ENCODE peak calls at places on chromosomes 16 and 17, in four cellular contexts. One of them, this sample, is unnamed.

GRCh38 chr17:7929158-7930029 is at the start of gene KCNAB3:
- DNase-seq in H1: peak; percentile 83
- DNase-seq in K562: peak; percentile 22
- DNase-seq in endothelial cell of umbilical vein: peak; percentile 67
- DNase-seq in this sample: no peak

GRCh38 chr17:19541445-19541844 is 7.8 kb downstream of the SLC47A1 start:
- DNase-seq in H1: no peak
- DNase-seq in K562: no peak
- DNase-seq in endothelial cell of umbilical vein: no peak
- DNase-seq in this sample: no peak

GRCh38 chr16:51636913-51637743 is 486.1 kb upstream of the SALL1 start:
- DNase-seq in H1: peak; percentile 65
- DNase-seq in K562: no peak
- DNase-seq in endothelial cell of umbilical vein: no peak
- DNase-seq in this sample: no peak

GRCh38 chr16:66476328-66477027 is 49.4 kb downstream of the BEAN1 start:
- DNase-seq in H1: peak; percentile 83
- DNase-seq in K562: peak; percentile 74
- DNase-seq in endothelial cell of umbilical vein: no peak
- DNase-seq in this sample: no peak

GRCh38 chr16:65117701-65118448 is 4.0 kb downstream of the CDH11 start:
- DNase-seq in H1: peak; percentile 71
- DNase-seq in K562: peak; percentile 33
- DNase-seq in endothelial cell of umbilical vein: peak; percentile 87
- DNase-seq in this sample: peak; percentile 0

GRCh38 chr16:66326995-66327513 is 39.4 kb upstream of the CDH5 start:
- DNase-seq in H1: no peak
- DNase-seq in K562: peak; percentile 68
- DNase-seq in endothelial cell of umbilical vein: no peak
- DNase-seq in this sample: no peak

GRCh38 chr16:47234-47633 is 6.2 kb downstream of the POLR3K start:
- DNase-seq in H1: no peak
- DNase-seq in K562: no peak
- DNase-seq in endothelial cell of umbilical vein: no peak
- DNase-seq in this sample: no peak

GRCh38 chr17:27668488-27668823 is 37.5 kb downstream of the LGALS9 start:
- DNase-seq in H1: no peak
- DNase-seq in K562: no peak
- DNase-seq in endothelial cell of umbilical vein: no peak
- DNase-seq in this sample: no peak

GRCh38 chr17:73838815-73839214 is 194.6 kb upstream of the SDK2 start:
- DNase-seq in H1: no peak
- DNase-seq in K562: no peak
- DNase-seq in endothelial cell of umbilical vein: no peak
- DNase-seq in this sample: no peak

GRCh38 chr17:73938706-73939105 is 264.8 kb upstream of the RPL38 start:
- DNase-seq in H1: no peak
- DNase-seq in K562: no peak
- DNase-seq in endothelial cell of umbilical vein: no peak
- DNase-seq in this sample: no peak

GRCh38 chr17:2749784-2750181 is 331 bp upstream of the CCDC92B start:
- DNase-seq in H1: peak; percentile 96
- DNase-seq in K562: peak; percentile 78
- DNase-seq in endothelial cell of umbilical vein: peak; percentile 68
- DNase-seq in this sample: peak; percentile 38

GRCh38 chr16:22330326-22330725 is 33.1 kb downstream of the POLR3E start:
- DNase-seq in H1: no peak
- DNase-seq in K562: no peak
- DNase-seq in endothelial cell of umbilical vein: no peak
- DNase-seq in this sample: no peak

GRCh38 chr17:39666231-39666600 is 1.1 kb downstream of the TCAP start:
- DNase-seq in H1: no peak
- DNase-seq in K562: no peak
- DNase-seq in endothelial cell of umbilical vein: no peak
- DNase-seq in this sample: no peak

GRCh38 chr16:30063893-30064745 is 1.4 kb upstream of the ALDOA start:
- DNase-seq in H1: peak; percentile 77
- DNase-seq in K562: peak; percentile 67
- DNase-seq in endothelial cell of umbilical vein: peak; percentile 43
- DNase-seq in this sample: no peak

GRCh38 chr17:263773-264172 is 82.3 kb upstream of the DOC2B start:
- DNase-seq in H1: peak; percentile 19
- DNase-seq in K562: no peak
- DNase-seq in endothelial cell of umbilical vein: no peak
- DNase-seq in this sample: no peak

GRCh38 chr17:2017274-2017941 is 7.7 kb downstream of the RTN4RL1 start:
- DNase-seq in H1: no peak
- DNase-seq in K562: no peak
- DNase-seq in endothelial cell of umbilical vein: no peak
- DNase-seq in this sample: no peak

GRCh38 chr17:48804936-48805411 is 12.1 kb downstream of the TTLL6 start:
- DNase-seq in H1: peak; percentile 97
- DNase-seq in K562: peak; percentile 84
- DNase-seq in endothelial cell of umbilical vein: peak; percentile 47
- DNase-seq in this sample: peak; percentile 77

GRCh38 chr17:19239544-19239943 is 2.4 kb downstream of the EPN2 start:
- DNase-seq in H1: no peak
- DNase-seq in K562: no peak
- DNase-seq in endothelial cell of umbilical vein: no peak
- DNase-seq in this sample: no peak

GRCh38 chr17:30074254-30074653 is 42.4 kb upstream of the NSRP1 start:
- DNase-seq in H1: no peak
- DNase-seq in K562: no peak
- DNase-seq in endothelial cell of umbilical vein: no peak
- DNase-seq in this sample: no peak

GRCh38 chr16:24721830-24722238 is 7.6 kb upstream of the TNRC6A start:
- DNase-seq in H1: no peak
- DNase-seq in K562: no peak
- DNase-seq in endothelial cell of umbilical vein: no peak
- DNase-seq in this sample: no peak

GRCh38 chr17:2053380-2054261 is 1.3 kb upstream of the HIC1 start:
- DNase-seq in H1: peak; percentile 89
- DNase-seq in K562: peak; percentile 45
- DNase-seq in endothelial cell of umbilical vein: peak; percentile 76
- DNase-seq in this sample: no peak

GRCh38 chr16:66894948-66895696 is 14.8 kb downstream of the PDP2 start:
- DNase-seq in H1: peak; percentile 72
- DNase-seq in K562: peak; percentile 66
- DNase-seq in endothelial cell of umbilical vein: peak; percentile 64
- DNase-seq in this sample: peak; percentile 45

GRCh38 chr16:49523435-49524159 is 150.0 kb downstream of the C16orf78 start:
- DNase-seq in H1: no peak
- DNase-seq in K562: no peak
- DNase-seq in endothelial cell of umbilical vein: no peak
- DNase-seq in this sample: no peak

GRCh38 chr16:89442990-89443726 is 47.2 kb downstream of the ANKRD11 start:
- DNase-seq in H1: no peak
- DNase-seq in K562: no peak
- DNase-seq in endothelial cell of umbilical vein: peak; percentile 20
- DNase-seq in this sample: peak; percentile 37

GRCh38 chr17:66435182-66435581 is 132.8 kb downstream of the PRKCA start:
- DNase-seq in H1: no peak
- DNase-seq in K562: no peak
- DNase-seq in endothelial cell of umbilical vein: no peak
- DNase-seq in this sample: no peak

GRCh38 chr16:28543072-28543471 is 4.3 kb upstream of the NUPR1 start:
- DNase-seq in H1: no peak
- DNase-seq in K562: no peak
- DNase-seq in endothelial cell of umbilical vein: no peak
- DNase-seq in this sample: no peak

GRCh38 chr17:8125947-8126305 is 2.0 kb upstream of the HES7 start:
- DNase-seq in H1: no peak
- DNase-seq in K562: peak; percentile 57
- DNase-seq in endothelial cell of umbilical vein: no peak
- DNase-seq in this sample: no peak

GRCh38 chr16:89412811-89413210 is 77.5 kb downstream of the ANKRD11 start:
- DNase-seq in H1: no peak
- DNase-seq in K562: peak; percentile 32
- DNase-seq in endothelial cell of umbilical vein: no peak
- DNase-seq in this sample: no peak

GRCh38 chr17:16407911-16408588 is 7.3 kb upstream of the TRPV2 start:
- DNase-seq in H1: peak; percentile 69
- DNase-seq in K562: peak; percentile 46
- DNase-seq in endothelial cell of umbilical vein: peak; percentile 56
- DNase-seq in this sample: no peak

GRCh38 chr16:57533618-57534336 is 2.6 kb downstream of the CCDC102A start:
- DNase-seq in H1: peak; percentile 43
- DNase-seq in K562: peak; percentile 6
- DNase-seq in endothelial cell of umbilical vein: peak; percentile 15
- DNase-seq in this sample: no peak

GRCh38 chr17:81365601-81366585 is 29.4 kb upstream of the BAHCC1 start:
- DNase-seq in H1: no peak
- DNase-seq in K562: peak; percentile 60
- DNase-seq in endothelial cell of umbilical vein: peak; percentile 84
- DNase-seq in this sample: peak; percentile 89

GRCh38 chr17:74850310-74850709 is 9.4 kb downstream of the GRIN2C start:
- DNase-seq in H1: no peak
- DNase-seq in K562: no peak
- DNase-seq in endothelial cell of umbilical vein: no peak
- DNase-seq in this sample: no peak

GRCh38 chr16:85267414-85267945 is 155.2 kb upstream of the CIBAR2 start:
- DNase-seq in H1: no peak
- DNase-seq in K562: no peak
- DNase-seq in endothelial cell of umbilical vein: no peak
- DNase-seq in this sample: no peak

GRCh38 chr16:85266857-85267256 is 154.6 kb upstream of the CIBAR2 start:
- DNase-seq in H1: no peak
- DNase-seq in K562: no peak
- DNase-seq in endothelial cell of umbilical vein: no peak
- DNase-seq in this sample: no peak

GRCh38 chr16:85271198-85271597 is 158.9 kb upstream of the CIBAR2 start:
- DNase-seq in H1: no peak
- DNase-seq in K562: no peak
- DNase-seq in endothelial cell of umbilical vein: no peak
- DNase-seq in this sample: no peak

GRCh38 chr16:85270365-85270764 is 158.1 kb upstream of the CIBAR2 start:
- DNase-seq in H1: no peak
- DNase-seq in K562: no peak
- DNase-seq in endothelial cell of umbilical vein: no peak
- DNase-seq in this sample: no peak

GRCh38 chr16:85269165-85269564 is 156.9 kb upstream of the CIBAR2 start:
- DNase-seq in H1: no peak
- DNase-seq in K562: no peak
- DNase-seq in endothelial cell of umbilical vein: no peak
- DNase-seq in this sample: no peak
- TF ChIP-seq MAX in H1: no peak
- TF ChIP-seq MAX in K562: no peak
- TF ChIP-seq MAX in endothelial cell of umbilical vein: no peak
- TF ChIP-seq MAX in this sample: no peak

GRCh38 chr17:50097907-50098306 is 2.8 kb downstream of the PDK2 start:
- DNase-seq in H1: no peak
- DNase-seq in K562: no peak
- DNase-seq in endothelial cell of umbilical vein: no peak
- DNase-seq in this sample: no peak
- H3K79me2 ChIP-seq in H1: no peaks in the 10 kb centered on the region
- H3K79me2 ChIP-seq in K562: no peaks in the 10 kb centered on the region
- H3K79me2 ChIP-seq in endothelial cell of umbilical vein: no peaks in the 10 kb centered on the region
- H3K79me2 ChIP-seq in this sample: peaks cover 6% of the 10 kb centered on the region

GRCh38 chr17:79802039-79802735 is 5.3 kb upstream of the CBX8 start:
- DNase-seq in H1: peak; percentile 49
- DNase-seq in K562: no peak
- DNase-seq in endothelial cell of umbilical vein: no peak
- DNase-seq in this sample: no peak

GRCh38 chr17:79799538-79800324 is 2.9 kb upstream of the CBX8 start:
- DNase-seq in H1: peak; percentile 63
- DNase-seq in K562: no peak
- DNase-seq in endothelial cell of umbilical vein: no peak
- DNase-seq in this sample: no peak

GRCh38 chr17:79799174-79799537 is 2.3 kb upstream of the CBX8 start:
- DNase-seq in H1: no peak
- DNase-seq in K562: no peak
- DNase-seq in endothelial cell of umbilical vein: no peak
- DNase-seq in this sample: no peak

GRCh38 chr17:79801156-79802038 is 4.5 kb upstream of the CBX8 start:
- DNase-seq in H1: no peak
- DNase-seq in K562: no peak
- DNase-seq in endothelial cell of umbilical vein: no peak
- DNase-seq in this sample: peak; percentile 45

GRCh38 chr17:79800325-79801155 is 3.7 kb upstream of the CBX8 start:
- DNase-seq in H1: peak; percentile 87
- DNase-seq in K562: no peak
- DNase-seq in endothelial cell of umbilical vein: no peak
- DNase-seq in this sample: peak; percentile 50
- TF ChIP-seq EZH2 in H1: no peak
- TF ChIP-seq EZH2 in K562: no peak
- TF ChIP-seq EZH2 in endothelial cell of umbilical vein: no peak
- TF ChIP-seq EZH2 in this sample: no peak

GRCh38 chr16:79970551-79971236 is 370.2 kb upstream of the MAF start:
- DNase-seq in H1: no peak
- DNase-seq in K562: peak; percentile 64
- DNase-seq in endothelial cell of umbilical vein: no peak
- DNase-seq in this sample: no peak
- TF ChIP-seq MAX in H1: no peak
- TF ChIP-seq MAX in K562: no peak
- TF ChIP-seq MAX in endothelial cell of umbilical vein: no peak
- TF ChIP-seq MAX in this sample: no peak

This sample was measured in HCT116.